ENCODE peak calls at places on chromosomes 7 and 10, in five cellular contexts. F is uterus, W is ovary, C is heart left ventricle, N is right atrium auricular region. U is an unnamed sample.

GRCh38 chr7:101255841-101256240 is 11.0 kb upstream of the FIS1 start:
- DNase-seq in N (no peak), F (no peak), W (no peak), C (no peak), U (no peak)

GRCh38 chr7:98922392-98923107 is 44.2 kb downstream of the TRRAP start:
- DNase-seq in F (peak; percentile 49), W (peak; percentile 43), C (no peak), N (peak; percentile 60), U (no peak)

GRCh38 chr10:4786043-4786839 is 39.8 kb upstream of the AKR1E2 start:
- DNase-seq in N (no peak), F (no peak), W (no peak), C (no peak), U (no peak)

GRCh38 chr7:44072364-44073231 is 7.2 kb upstream of the PGAM2 start:
- DNase-seq in C (peak; percentile 90), F (peak; percentile 76), W (peak; percentile 84), N (peak; percentile 92), U (peak; percentile 92)

GRCh38 chr7:115008465-115009114 is 86.7 kb downstream of the MDFIC start:
- DNase-seq in N (peak; percentile 89), W (peak; percentile 72), C (peak; percentile 89), F (peak; percentile 89), U (peak; percentile 84)

GRCh38 chr7:29140873-29141468 is 5.4 kb downstream of the CPVL start:
- DNase-seq in N (no peak), W (no peak), F (no peak), C (no peak), U (no peak)

GRCh38 chr7:95550546-95550945 is 45.8 kb downstream of the PDK4 start:
- DNase-seq in C (no peak), N (no peak), F (no peak), W (no peak), U (no peak)

GRCh38 chr10:78846770-78847169 is 222.0 kb upstream of the ZMIZ1 start:
- DNase-seq in W (no peak), N (no peak), F (no peak), C (peak; percentile 68), U (no peak)

GRCh38 chr7:8274589-8274988 is 12.6 kb upstream of the ICA1 start:
- DNase-seq in W (no peak), F (no peak), C (no peak), N (no peak), U (no peak)

GRCh38 chr10:76311752-76312699 is 880.6 kb downstream of the LRMDA start:
- DNase-seq in F (no peak), C (peak; percentile 44), W (no peak), N (no peak), U (no peak)

GRCh38 chr10:9608592-9608991 is 1409.1 kb upstream of the CELF2 start:
- DNase-seq in N (no peak), F (no peak), W (no peak), C (no peak), U (no peak)

GRCh38 chr10:65550761-65551160 is 1375.1 kb upstream of the LRRTM3 start:
- DNase-seq in F (no peak), N (no peak), C (no peak), W (no peak), U (no peak)

GRCh38 chr7:159026271-159027047 is 118.2 kb downstream of the VIPR2 start:
- DNase-seq in F (peak; percentile 18), C (no peak), N (peak; percentile 56), W (no peak), U (peak; percentile 66)

GRCh38 chr10:45592432-45592831 is 80.1 kb downstream of the ZFAND4 start:
- DNase-seq in W (no peak), C (no peak), F (no peak), N (no peak), U (no peak)

GRCh38 chr10:116027355-116027754 is 245.7 kb downstream of the GFRA1 start:
- DNase-seq in C (no peak), W (no peak), F (no peak), N (no peak), U (no peak)

GRCh38 chr7:11332186-11332864 is 358.7 kb downstream of the PHF14 start:
- DNase-seq in W (no peak), F (no peak), N (no peak), C (no peak), U (no peak)

GRCh38 chr10:14904316-14904732 is 25.7 kb downstream of the SUV39H2 start:
- DNase-seq in W (no peak), F (no peak), C (no peak), N (no peak), U (no peak)

GRCh38 chr10:13206546-13207443 is 27.4 kb downstream of the UCMA start:
- DNase-seq in W (no peak), C (no peak), N (no peak), F (no peak), U (no peak)

GRCh38 chr7:74637745-74638144 is 19.8 kb upstream of the GTF2I start:
- DNase-seq in C (no peak), W (no peak), N (no peak), F (no peak), U (no peak)

GRCh38 chr7:101223528-101223927 is 5.6 kb downstream of the ZNHIT1 start:
- DNase-seq in C (no peak), F (no peak), W (no peak), N (no peak), U (no peak)

GRCh38 chr7:64965594-64965993 is 25.2 kb downstream of the ZNF117 start:
- DNase-seq in F (no peak), C (no peak), N (no peak), W (no peak), U (no peak)

GRCh38 chr7:46844486-46844885 is 737.4 kb downstream of the TNS3 start:
- DNase-seq in W (no peak), N (no peak), C (no peak), F (no peak), U (no peak)

GRCh38 chr10:126088144-126088543 is 191.8 kb downstream of the FANK1 start:
- DNase-seq in C (peak; percentile 43), N (no peak), F (no peak), W (peak; percentile 29), U (no peak)

GRCh38 chr10:12389154-12389734 is 39.9 kb downstream of the CAMK1D start:
- DNase-seq in F (no peak), C (peak; percentile 61), N (peak; percentile 69), W (no peak), U (peak; percentile 75)

GRCh38 chr10:128887856-128888255 is 579.2 kb upstream of the MGMT start:
- DNase-seq in C (no peak), F (no peak), W (no peak), N (no peak), U (no peak)

GRCh38 chr10:3761916-3762708 is 22.9 kb downstream of the KLF6 start:
- DNase-seq in W (no peak), C (no peak), N (no peak), F (no peak), U (no peak)

GRCh38 chr7:131502810-131503545 is 53.5 kb downstream of the PODXL start:
- DNase-seq in F (peak; percentile 55), W (peak; percentile 69), N (peak; percentile 72), C (peak; percentile 84), U (no peak)
- H3K27ac ChIP-seq in F (peak overlapping the region; percentile 66), W (peak overlapping the region; percentile 9), N (peak overlapping the region; percentile 76), C (peak overlapping the region; percentile 76), U (peak overlapping the region; percentile 55)

GRCh38 chr10:97034958-97035769 is 150.6 kb downstream of the SLIT1 start:
- DNase-seq in W (no peak), N (no peak), C (no peak), F (no peak), U (no peak)

GRCh38 chr10:97040248-97040584 is 145.5 kb downstream of the SLIT1 start:
- DNase-seq in W (no peak), N (no peak), C (no peak), F (no peak), U (no peak)

GRCh38 chr10:97039538-97040247 is 146.1 kb downstream of the SLIT1 start:
- DNase-seq in N (no peak), C (no peak), W (no peak), F (no peak), U (no peak)

GRCh38 chr10:97038688-97039087 is 147.1 kb downstream of the SLIT1 start:
- DNase-seq in F (no peak), N (no peak), W (no peak), C (no peak), U (no peak)

DNA sequence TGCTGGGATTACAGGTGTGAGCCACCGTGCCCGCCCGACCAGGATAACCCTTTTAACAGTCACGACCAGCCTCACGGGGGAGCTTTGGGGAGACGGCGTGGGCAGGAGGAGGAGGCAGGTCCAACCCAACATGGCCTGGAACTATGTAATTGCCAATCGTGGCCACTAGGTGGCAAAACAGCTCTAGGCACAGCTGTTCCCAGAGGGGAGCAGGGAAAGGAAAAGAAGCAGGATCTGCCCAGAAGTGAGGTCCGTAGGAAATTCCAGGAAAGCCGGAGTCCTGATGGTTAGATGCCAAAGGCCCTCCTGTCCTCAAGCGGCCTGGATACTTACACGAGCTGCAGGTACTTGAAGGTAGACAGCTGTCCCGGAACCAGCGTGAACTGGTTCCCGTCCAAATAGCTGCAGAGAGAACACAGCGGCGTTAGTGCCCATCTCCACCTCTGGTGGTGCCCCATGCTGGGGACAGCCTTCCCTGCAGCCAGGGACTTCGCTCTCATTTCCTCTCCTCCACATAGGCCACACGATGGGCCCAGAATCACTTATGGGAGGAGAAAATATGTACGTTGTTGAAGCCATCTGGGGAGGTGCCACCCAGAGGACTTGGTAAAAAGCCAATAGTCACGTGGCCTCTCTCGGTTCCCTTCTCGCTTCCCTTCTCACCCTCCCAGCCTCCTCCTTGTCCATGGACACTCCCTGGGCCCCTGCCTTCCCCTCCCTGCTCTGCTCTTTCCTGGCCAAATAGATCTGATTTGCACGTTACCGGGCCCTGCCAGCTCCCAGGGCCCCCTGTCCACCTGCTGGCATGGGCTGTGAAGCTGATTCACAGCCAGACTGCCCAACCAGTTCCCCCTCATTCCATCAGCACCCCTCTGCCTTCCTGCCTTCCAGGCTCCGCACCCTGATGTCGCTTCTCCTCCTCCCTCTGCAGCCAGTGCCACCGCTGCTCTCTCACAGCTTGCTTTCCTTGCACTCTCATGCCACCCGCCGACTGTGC is 148.1 kb downstream of the SLIT1 start:
- DNase-seq in F (peak; percentile 77), N (peak; percentile 83), C (peak; percentile 81), W (peak; percentile 78), U (no peak)
- H3K4me3 ChIP-seq in F (no peak overlapping the region), N (peak overlapping the region; percentile 25), C (peak overlapping the region; percentile 35), W (peak overlapping the region; percentile 17), U (peak overlapping the region; percentile 74)

GRCh38 chr7:68676789-68677535 is 921.3 kb upstream of the AUTS2 start:
- DNase-seq in W (no peak), C (no peak), N (no peak), F (no peak), U (no peak)

GRCh38 chr7:68671046-68671445 is 927.2 kb upstream of the AUTS2 start:
- DNase-seq in C (no peak), F (no peak), N (no peak), W (no peak), U (no peak)
- H3K27ac ChIP-seq in C (no peak overlapping the region), F (no peak overlapping the region), N (no peak overlapping the region), W (no peak overlapping the region), U (no peak overlapping the region)

DNA sequence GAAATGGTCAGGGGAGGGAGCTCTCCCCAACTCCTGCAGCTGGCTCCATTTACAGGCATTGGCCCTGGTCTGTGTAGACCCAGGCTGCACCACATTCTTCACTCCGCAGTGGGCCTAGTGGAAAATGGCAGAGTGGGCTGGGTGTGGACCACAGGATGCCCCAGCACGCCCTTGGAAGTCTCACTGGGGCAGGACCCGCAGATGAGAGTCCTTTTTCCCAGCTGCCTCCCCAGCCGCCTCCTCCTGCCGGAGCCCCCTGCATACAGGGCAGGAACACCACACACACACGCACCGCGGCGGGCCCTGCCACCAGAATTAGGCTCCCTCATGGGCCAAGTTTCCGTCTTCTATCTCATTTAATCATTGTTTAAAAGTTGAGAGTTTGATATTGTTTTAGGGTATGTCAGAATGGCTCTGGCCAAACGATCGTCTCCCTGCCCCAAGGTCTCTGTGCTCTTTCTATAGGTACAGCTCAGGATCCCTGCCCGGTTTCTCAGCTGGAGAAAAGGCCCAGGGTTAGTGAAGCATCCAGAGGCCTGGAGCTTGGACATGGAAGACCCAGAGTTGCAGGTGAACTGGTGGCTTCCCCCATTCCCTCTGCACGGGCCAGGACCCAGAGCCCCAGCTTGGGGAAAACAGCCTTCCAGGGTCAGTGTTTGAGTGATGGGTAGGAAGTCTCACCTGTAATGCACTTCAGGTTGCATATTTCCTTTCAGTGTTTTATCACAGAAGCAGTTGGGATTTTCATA is 42.0 kb downstream of the ZNF467 start:
- DNase-seq in F (no peak), C (no peak), N (no peak), W (no peak), U (peak; percentile 53)
- H3K4me3 ChIP-seq in F (no peak overlapping the region), C (no peak overlapping the region), N (no peak overlapping the region), W (no peak overlapping the region), U (no peak overlapping the region)